ENCODE peak calls at places on chromosomes 4 and X, in eight cellular contexts. A is GM13977; L is NCI-H345; S is endothelial cell; Q is astrocyte; B is activated naive CD4-positive, alpha-beta T cell treated with anti-CD3 and anti-CD28 coated beads for 36 hours; O is activated T-cell treated with anti-CD3 and anti-CD28 coated beads for 48 hours; R is anterior cingulate cortex. Y is an unnamed sample.

GRCh38 chr4:110049951-110050925 is 137.6 kb downstream of the EGF start:
- DNase-seq in L (peak; percentile 58), S (peak; percentile 43), A (peak; percentile 40), O (peak; percentile 23), Q (no peak), R (peak; percentile 37), B (peak; percentile 71), Y (peak; percentile 59)

GRCh38 chrX:20637351-20637750 is 370.6 kb upstream of the RPS6KA3 start:
- DNase-seq in L (no peak), B (no peak), R (no peak), O (no peak), Q (peak; percentile 53), S (no peak), A (no peak), Y (no peak)

GRCh38 chr4:80279751-80280150 is 13.3 kb downstream of the FGF5 start:
- DNase-seq in Q (no peak), A (no peak), B (no peak), O (no peak), S (no peak), R (no peak), L (no peak), Y (no peak)

GRCh38 chr4:104901438-104901837 is 245.2 kb upstream of the TET2 start:
- DNase-seq in O (no peak), R (peak; percentile 59), L (no peak), B (no peak), S (no peak), A (no peak), Q (peak; percentile 46), Y (no peak)

GRCh38 chrX:155767101-155767878 is 113.9 kb upstream of the VAMP7 start:
- DNase-seq in Q (peak; percentile 83), L (no peak), S (peak; percentile 6), A (peak; percentile 22), O (no peak), R (no peak), B (peak; percentile 61), Y (peak; percentile 42)

GRCh38 chr4:54440394-54441223 is 211.5 kb downstream of the PDGFRA start:
- DNase-seq in O (no peak), B (peak; percentile 30), L (no peak), Q (peak; percentile 4), A (peak; percentile 17), S (peak; percentile 8), R (peak; percentile 20), Y (peak; percentile 22)

GRCh38 chrX:136176399-136176825 is 29.1 kb downstream of the FHL1 start:
- DNase-seq in L (no peak), O (no peak), S (no peak), Q (peak; percentile 87), B (no peak), A (no peak), R (no peak), Y (no peak)

GRCh38 chrX:150365051-150365952 is 2.2 kb downstream of the MAMLD1 start:
- DNase-seq in O (peak; percentile 62), Q (peak; percentile 37), L (peak; percentile 40), A (no peak), S (peak; percentile 80), R (peak; percentile 76), B (peak; percentile 70), Y (peak; percentile 77)

GRCh38 chr4:7392438-7393374 is 42.0 kb downstream of the PSAPL1 start:
- DNase-seq in O (no peak), L (no peak), B (no peak), A (no peak), R (no peak), Q (peak; percentile 86), S (peak; percentile 2), Y (no peak)

GRCh38 chr4:3700223-3700622 is 66.0 kb upstream of the ADRA2C start:
- DNase-seq in A (no peak), R (no peak), S (no peak), B (no peak), Q (no peak), L (no peak), O (no peak), Y (no peak)

GRCh38 chr4:108036252-108036651 is 46.6 kb downstream of the HADH start:
- DNase-seq in A (peak; percentile 64), R (no peak), S (no peak), Q (no peak), B (peak; percentile 91), L (no peak), O (peak; percentile 50), Y (no peak)

GRCh38 chrX:39445336-39445735 is 644.1 kb downstream of the MID1IP1 start:
- DNase-seq in B (peak; percentile 70), Q (no peak), O (no peak), L (peak; percentile 9), S (peak; percentile 19), R (no peak), A (no peak), Y (peak; percentile 53)

GRCh38 chrX:150772150-150772970 is 79.2 kb downstream of the MTMR1 start:
- DNase-seq in R (peak; percentile 62), Q (peak; percentile 12), B (peak; percentile 84), S (peak; percentile 88), L (peak; percentile 60), O (peak; percentile 67), A (peak; percentile 82), Y (peak; percentile 90)

GRCh38 chr4:7411896-7412585 is 22.7 kb downstream of the PSAPL1 start:
- DNase-seq in B (no peak), L (no peak), Q (no peak), A (no peak), R (no peak), O (no peak), S (no peak), Y (peak; percentile 4)

GRCh38 chr4:10460313-10461047 is 3.3 kb upstream of the ZNF518B start:
- DNase-seq in O (peak; percentile 46), A (peak; percentile 21), S (no peak), B (peak; percentile 65), L (no peak), R (no peak), Q (no peak), Y (no peak)

GRCh38 chr4:156775803-156776202 is 195.8 kb downstream of the PDGFC start:
- DNase-seq in Q (no peak), L (no peak), O (no peak), R (no peak), B (no peak), S (no peak), A (no peak), Y (no peak)

GRCh38 chr4:55554453-55555030 is 7.8 kb upstream of the CLOCK start:
- DNase-seq in Q (no peak), B (no peak), L (no peak), R (no peak), O (no peak), S (no peak), A (peak; percentile 25), Y (no peak)

GRCh38 chr4:18930487-18930886 is 908.9 kb upstream of the LCORL start:
- DNase-seq in S (no peak), O (no peak), R (no peak), B (no peak), L (no peak), A (no peak), Q (no peak), Y (no peak)

GRCh38 chrX:47313056-47313455 is 57.3 kb upstream of the ZNF157 start:
- DNase-seq in S (no peak), R (no peak), L (no peak), Q (no peak), A (no peak), O (no peak), B (no peak), Y (no peak)

GRCh38 chr4:85708468-85708867 is 233.5 kb downstream of the ARHGAP24 start:
- DNase-seq in L (no peak), B (no peak), A (no peak), R (no peak), S (no peak), Q (no peak), O (no peak), Y (no peak)

GRCh38 chr4:14834382-14834781 is 167.9 kb upstream of the CPEB2 start:
- DNase-seq in O (no peak), L (no peak), A (no peak), S (no peak), B (no peak), R (no peak), Q (no peak), Y (no peak)

GRCh38 chrX:9195199-9195880 is 161.4 kb upstream of the FAM9B start:
- DNase-seq in B (no peak), R (no peak), Q (no peak), O (no peak), S (no peak), A (no peak), L (peak; percentile 14), Y (no peak)

GRCh38 chr4:119162174-119162573 is 26.5 kb downstream of the MYOZ2 start:
- DNase-seq in B (no peak), R (no peak), O (no peak), L (no peak), A (no peak), S (no peak), Q (no peak), Y (no peak)

GRCh38 chr4:156169861-156170260 is 216.2 kb upstream of the CTSO start:
- DNase-seq in L (no peak), R (no peak), B (no peak), Q (peak; percentile 9), A (no peak), S (peak; percentile 12), O (no peak), Y (no peak)

GRCh38 chrX:11374570-11374969 is 81.4 kb downstream of the AMELX start:
- DNase-seq in A (no peak), Q (no peak), B (no peak), L (no peak), S (no peak), O (no peak), R (no peak), Y (no peak)

GRCh38 chr4:76377922-76378321 is 43.0 kb downstream of the CCDC158 start:
- DNase-seq in A (peak; percentile 27), Q (peak; percentile 58), R (no peak), O (peak; percentile 28), B (peak; percentile 66), L (peak; percentile 3), S (peak; percentile 61), Y (peak; percentile 54)

GRCh38 chrX:150980186-150980585 is 2.9 kb upstream of the HMGB3 start:
- DNase-seq in R (no peak), Q (no peak), B (no peak), O (no peak), S (no peak), L (no peak), A (no peak), Y (no peak)

GRCh38 chr4:835148-836002 is 9.4 kb upstream of the CPLX1 start:
- DNase-seq in S (no peak), A (no peak), O (no peak), Q (no peak), B (no peak), L (peak; percentile 83), R (no peak), Y (no peak)

GRCh38 chr4:152935661-152936445 is at the start of gene FHDC1:
- DNase-seq in S (peak; percentile 39), Q (peak; percentile 19), R (no peak), B (peak; percentile 31), O (no peak), L (peak; percentile 85), A (peak; percentile 58), Y (peak; percentile 86)

GRCh38 chr4:6469144-6469543 is 3.3 kb downstream of the PPP2R2C start:
- DNase-seq in S (no peak), R (no peak), Q (no peak), O (no peak), L (no peak), B (no peak), A (no peak), Y (no peak)

GRCh38 chr4:71498002-71498401 is 159.2 kb downstream of the SLC4A4 start:
- DNase-seq in R (no peak), O (no peak), L (no peak), Q (peak; percentile 40), S (no peak), A (no peak), B (no peak), Y (no peak)

GRCh38 chr4:15848191-15848842 is 70.2 kb downstream of the CD38 start:
- DNase-seq in S (no peak), O (no peak), L (no peak), R (no peak), A (no peak), B (no peak), Q (peak; percentile 11), Y (no peak)

GRCh38 chr4:153571006-153571545 is 104.9 kb downstream of the TMEM131L start:
- DNase-seq in O (no peak), Q (no peak), A (no peak), S (no peak), R (no peak), B (no peak), L (no peak), Y (no peak)

GRCh38 chrX:44082829-44083228 is 109.6 kb upstream of the NDP start:
- DNase-seq in Q (no peak), S (no peak), L (no peak), O (no peak), R (no peak), A (no peak), B (no peak), Y (no peak)

Y was measured in WTC11.